ENCODE peak calls at places on chromosomes 7 and 10, in five cellular contexts. A, S, V, H and F are unnamed samples.

GRCh38 chr10:60454336-60454735 is 64.7 kb upstream of the ANK3 start:
- DNase-seq in A (no peak), S (no peak), V (no peak), H (no peak), F (no peak)

GRCh38 chr7:53325061-53325460 is 289.6 kb downstream of the POM121L12 start:
- DNase-seq in A (no peak), S (no peak), V (no peak), H (no peak), F (no peak)

GRCh38 chr7:157238087-157238486 is 98.7 kb upstream of the DNAJB6 start:
- DNase-seq in A (no peak), S (no peak), V (no peak), H (no peak), F (no peak)

GRCh38 chr10:63466168-63466935 is 575 bp upstream of the JMJD1C start:
- DNase-seq in A (no peak), S (peak; percentile 49), V (peak; percentile 18), H (peak; percentile 79), F (peak; percentile 70)

GRCh38 chr7:81499262-81500116 is 270.4 kb downstream of the HGF start:
- DNase-seq in A (peak; percentile 91), S (no peak), V (no peak), H (peak; percentile 84), F (peak; percentile 93)

GRCh38 chr7:43303740-43304241 is 191.3 kb downstream of the HECW1 start:
- DNase-seq in A (peak; percentile 30), S (no peak), V (no peak), H (no peak), F (no peak)

GRCh38 chr7:74338366-74339108 is 49.3 kb downstream of the CLIP2 start:
- DNase-seq in A (no peak), S (no peak), V (no peak), H (no peak), F (no peak)

GRCh38 chr10:29915116-29915785 is 144.1 kb downstream of the JCAD start:
- DNase-seq in A (no peak), S (no peak), V (no peak), H (no peak), F (no peak)

GRCh38 chr7:117857718-117858117 is 15.5 kb downstream of the CTTNBP2 start:
- DNase-seq in A (no peak), S (no peak), V (no peak), H (peak; percentile 42), F (no peak)

GRCh38 chr10:103276941-103277712 is at the start of gene INA:
- DNase-seq in A (no peak), S (no peak), V (no peak), H (no peak), F (peak; percentile 39)

DNA sequence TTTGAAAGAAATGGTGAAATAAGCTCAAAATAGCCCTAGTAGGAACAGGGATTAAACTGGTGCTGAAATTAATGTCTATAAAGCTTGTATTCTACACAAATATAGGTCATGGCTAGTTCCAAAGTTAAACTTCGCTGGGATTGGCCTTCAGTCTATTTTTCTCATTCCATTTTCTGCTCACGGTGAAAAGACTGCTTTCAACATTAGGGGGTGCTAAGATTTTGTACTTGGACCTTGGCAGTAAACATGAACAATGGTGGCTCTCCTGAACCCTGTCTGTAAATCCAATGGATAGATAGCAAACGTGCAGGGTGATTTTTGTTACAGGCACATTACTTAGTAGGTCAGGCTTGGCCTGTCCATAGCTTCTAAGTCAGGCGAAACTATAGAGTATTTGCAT is 36.0 kb upstream of the RSU1 start:
- DNase-seq in A (no peak), S (no peak), V (no peak), H (peak; percentile 20), F (no peak)
- TF ChIP-seq CTCF in A (peak; percentile 37), S (no peak), V (no peak), H (peak; percentile 42), F (peak; percentile 53)

GRCh38 chr10:61606971-61607907 is 55.5 kb upstream of the CABCOCO1 start:
- DNase-seq in A (no peak), S (no peak), V (no peak), H (peak; percentile 84), F (peak; percentile 35)
- TF ChIP-seq CTCF in A (peak; percentile 44), S (peak; percentile 67), V (no peak), H (peak; percentile 99), F (peak; percentile 49)

GRCh38 chr10:47309403-47310089 is 9.5 kb downstream of the GDF10 start:
- DNase-seq in A (no peak), S (no peak), V (no peak), H (peak; percentile 9), F (no peak)
- TF ChIP-seq CTCF in A (peak; percentile 38), S (peak; percentile 21), V (peak; percentile 32), H (peak; percentile 57), F (peak; percentile 18)

GRCh38 chr10:56351909-56352630 is 9.0 kb downstream of the ZWINT start:
- DNase-seq in A (no peak), S (no peak), V (no peak), H (no peak), F (no peak)
- TF ChIP-seq CTCF in A (no peak), S (no peak), V (no peak), H (peak; percentile 28), F (no peak)

DNA sequence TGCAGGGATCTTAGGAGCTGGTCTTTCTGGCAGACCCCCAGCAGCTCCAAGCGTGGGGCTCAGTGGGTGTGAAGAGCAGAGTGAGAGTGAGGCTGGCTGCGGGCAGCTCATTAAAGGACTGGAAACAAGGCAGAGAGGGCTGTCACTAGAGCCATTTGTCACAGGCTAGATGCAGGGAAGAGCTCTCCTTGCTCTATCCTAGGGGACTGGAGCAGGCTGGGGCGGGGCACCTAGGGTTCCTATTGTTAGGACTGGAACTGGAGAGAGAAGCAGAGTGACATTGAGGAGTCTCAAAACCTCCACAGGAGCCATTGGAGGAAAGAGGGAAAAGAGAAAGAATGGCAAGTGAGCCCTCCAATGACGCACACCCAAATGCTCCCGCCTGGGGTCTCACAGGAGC is 772 bp upstream of the DDC start:
- DNase-seq in A (no peak), S (no peak), V (no peak), H (no peak), F (no peak)
- TF ChIP-seq CTCF in A (no peak), S (no peak), V (no peak), H (no peak), F (no peak)

DNA sequence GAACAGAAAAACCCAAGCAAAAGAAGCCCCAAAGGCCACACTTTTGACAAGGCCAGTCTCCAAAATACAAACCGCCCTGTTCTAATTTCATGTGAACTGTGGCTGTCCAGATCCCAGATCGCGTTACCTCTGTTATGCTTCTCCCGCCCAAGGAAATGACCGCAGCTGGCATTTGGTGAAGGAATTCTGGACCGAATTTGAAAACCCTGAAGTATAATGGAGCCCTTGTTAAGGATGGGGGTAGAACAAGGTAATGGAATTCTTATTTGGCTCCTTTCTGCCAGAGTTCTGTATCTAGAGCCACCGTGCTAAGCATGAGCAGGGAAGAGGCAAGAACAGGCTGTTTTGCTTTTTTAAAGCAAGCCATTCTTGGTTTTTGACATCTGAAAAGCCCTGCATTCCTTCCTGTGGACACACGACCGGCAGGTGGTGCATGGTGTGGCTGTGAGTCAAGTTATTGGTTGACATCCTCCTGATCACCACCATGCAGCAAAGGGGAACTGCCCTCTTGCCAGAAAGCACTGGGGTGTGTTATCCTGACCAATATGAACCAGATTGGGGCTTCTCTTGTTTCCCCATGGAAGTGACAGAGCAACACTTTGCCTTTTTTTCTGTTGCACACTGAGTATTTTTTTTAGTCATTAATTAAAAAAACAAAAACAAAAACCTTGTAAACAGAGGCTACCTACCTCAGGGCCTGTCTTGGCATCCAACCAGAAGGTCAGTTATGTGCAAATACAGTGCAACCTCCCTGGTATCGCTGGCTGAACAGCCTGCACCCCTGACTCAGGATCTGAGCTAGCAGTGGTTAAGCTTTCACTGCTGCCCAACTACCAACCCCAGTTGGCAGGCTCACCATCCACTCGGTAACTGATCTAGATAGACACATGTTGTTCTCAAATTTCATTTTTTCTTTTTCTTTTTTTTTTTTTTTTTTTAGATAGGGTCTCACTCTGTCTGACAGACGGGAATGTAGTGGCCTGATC is 14.2 kb downstream of the UCMA start:
- DNase-seq in A (peak; percentile 2), S (no peak), V (no peak), H (peak; percentile 48), F (peak; percentile 56)
- TF ChIP-seq CTCF in A (no peak), S (no peak), V (no peak), H (peak; percentile 46), F (no peak)

GRCh38 chr10:71725998-71726672 is 6.6 kb upstream of the C10orf105 start:
- DNase-seq in A (no peak), S (no peak), V (no peak), H (peak; percentile 49), F (peak; percentile 55)
- TF ChIP-seq CTCF in A (peak; percentile 49), S (peak; percentile 35), V (peak; percentile 47), H (peak; percentile 56), F (peak; percentile 47)

GRCh38 chr7:151125459-151125834 is 39.2 kb downstream of the AGAP3 start:
- DNase-seq in A (no peak), S (no peak), V (no peak), H (no peak), F (no peak)
- TF ChIP-seq CTCF in A (no peak), S (no peak), V (no peak), H (no peak), F (no peak)

GRCh38 chr7:12244129-12244528 is 33.0 kb downstream of the TMEM106B start:
- DNase-seq in A (no peak), S (no peak), V (no peak), H (peak; percentile 59), F (peak; percentile 63)
- TF ChIP-seq CTCF in A (peak; percentile 57), S (no peak), V (no peak), H (peak; percentile 74), F (peak; percentile 29)